ENCODE peak calls at places on chromosomes 13 and 19, in eight cellular contexts. One of them, this sample, is unnamed.
A peak's percentile ranks its signal among the peaks of the same experiment; 100 is the strongest.

GRCh38 chr13:105569816-105570215 is 965.6 kb downstream of the EFNB2 start:
- DNase-seq in fibroblast of mammary gland: no peak
- DNase-seq in neural crest cell: no peak
- DNase-seq in CD4-positive, alpha-beta T cell: no peak
- DNase-seq in AG09309: no peak
- DNase-seq in cardiac fibroblast: no peak
- DNase-seq in adrenal gland: no peak
- DNase-seq in heart left ventricle: no peak
- DNase-seq in this sample: no peak

GRCh38 chr13:79692846-79693245 is 211.9 kb downstream of the NDFIP2 start:
- DNase-seq in heart left ventricle: no peak
- DNase-seq in neural crest cell: no peak
- DNase-seq in CD4-positive, alpha-beta T cell: no peak
- DNase-seq in adrenal gland: no peak
- DNase-seq in AG09309: no peak
- DNase-seq in fibroblast of mammary gland: peak; percentile 26
- DNase-seq in cardiac fibroblast: peak; percentile 43
- DNase-seq in this sample: no peak

GRCh38 chr13:27339299-27339698 is 68.7 kb downstream of the RASL11A start:
- DNase-seq in fibroblast of mammary gland: peak; percentile 54
- DNase-seq in neural crest cell: peak; percentile 23
- DNase-seq in AG09309: no peak
- DNase-seq in cardiac fibroblast: peak; percentile 59
- DNase-seq in CD4-positive, alpha-beta T cell: peak; percentile 34
- DNase-seq in heart left ventricle: no peak
- DNase-seq in adrenal gland: no peak
- DNase-seq in this sample: no peak

GRCh38 chr19:58409010-58409790 is 751 bp downstream of the ZNF584 start:
- DNase-seq in CD4-positive, alpha-beta T cell: no peak
- DNase-seq in fibroblast of mammary gland: peak; percentile 35
- DNase-seq in heart left ventricle: no peak
- DNase-seq in AG09309: no peak
- DNase-seq in cardiac fibroblast: no peak
- DNase-seq in adrenal gland: peak; percentile 42
- DNase-seq in neural crest cell: no peak
- DNase-seq in this sample: peak; percentile 73

GRCh38 chr13:106418556-106418955 is 116.9 kb downstream of the EFNB2 start:
- DNase-seq in adrenal gland: no peak
- DNase-seq in AG09309: peak; percentile 91
- DNase-seq in cardiac fibroblast: peak; percentile 28
- DNase-seq in fibroblast of mammary gland: peak; percentile 97
- DNase-seq in CD4-positive, alpha-beta T cell: no peak
- DNase-seq in heart left ventricle: no peak
- DNase-seq in neural crest cell: no peak
- DNase-seq in this sample: no peak

GRCh38 chr13:62194371-62194770 is 778.7 kb upstream of the PCDH20 start:
- DNase-seq in neural crest cell: no peak
- DNase-seq in cardiac fibroblast: no peak
- DNase-seq in AG09309: no peak
- DNase-seq in CD4-positive, alpha-beta T cell: no peak
- DNase-seq in fibroblast of mammary gland: no peak
- DNase-seq in heart left ventricle: no peak
- DNase-seq in adrenal gland: no peak
- DNase-seq in this sample: no peak

GRCh38 chr19:30314056-30314804 is 58.0 kb upstream of the ZNF536 start:
- DNase-seq in AG09309: no peak
- DNase-seq in cardiac fibroblast: no peak
- DNase-seq in neural crest cell: no peak
- DNase-seq in CD4-positive, alpha-beta T cell: no peak
- DNase-seq in adrenal gland: no peak
- DNase-seq in heart left ventricle: no peak
- DNase-seq in fibroblast of mammary gland: no peak
- DNase-seq in this sample: no peak

GRCh38 chr13:94248454-94249233 is 230.8 kb downstream of the DCT start:
- DNase-seq in AG09309: peak; percentile 7
- DNase-seq in neural crest cell: no peak
- DNase-seq in adrenal gland: no peak
- DNase-seq in fibroblast of mammary gland: peak; percentile 48
- DNase-seq in heart left ventricle: no peak
- DNase-seq in cardiac fibroblast: peak; percentile 17
- DNase-seq in CD4-positive, alpha-beta T cell: no peak
- DNase-seq in this sample: no peak

GRCh38 chr13:106372199-106373160 is 163.0 kb downstream of the EFNB2 start:
- DNase-seq in heart left ventricle: no peak
- DNase-seq in neural crest cell: no peak
- DNase-seq in adrenal gland: no peak
- DNase-seq in cardiac fibroblast: peak; percentile 48
- DNase-seq in fibroblast of mammary gland: peak; percentile 58
- DNase-seq in AG09309: peak; percentile 76
- DNase-seq in CD4-positive, alpha-beta T cell: no peak
- DNase-seq in this sample: no peak

GRCh38 chr13:112496166-112496565 is 91.8 kb downstream of the TUBGCP3 start:
- DNase-seq in fibroblast of mammary gland: no peak
- DNase-seq in adrenal gland: no peak
- DNase-seq in neural crest cell: no peak
- DNase-seq in CD4-positive, alpha-beta T cell: no peak
- DNase-seq in AG09309: no peak
- DNase-seq in cardiac fibroblast: no peak
- DNase-seq in heart left ventricle: no peak
- DNase-seq in this sample: no peak

GRCh38 chr13:37058801-37059135 is 720 bp downstream of the SUPT20H start:
- DNase-seq in CD4-positive, alpha-beta T cell: peak; percentile 22
- DNase-seq in adrenal gland: peak; percentile 32
- DNase-seq in heart left ventricle: no peak
- DNase-seq in AG09309: no peak
- DNase-seq in neural crest cell: no peak
- DNase-seq in cardiac fibroblast: no peak
- DNase-seq in fibroblast of mammary gland: no peak
- DNase-seq in this sample: no peak

GRCh38 chr19:44587863-44588752 is 25.3 kb upstream of the IGSF23 start:
- DNase-seq in AG09309: peak; percentile 90
- DNase-seq in cardiac fibroblast: peak; percentile 90
- DNase-seq in heart left ventricle: no peak
- DNase-seq in adrenal gland: no peak
- DNase-seq in neural crest cell: no peak
- DNase-seq in fibroblast of mammary gland: peak; percentile 85
- DNase-seq in CD4-positive, alpha-beta T cell: no peak
- DNase-seq in this sample: no peak

GRCh38 chr13:23344923-23345322 is 88.6 kb downstream of the SACS start:
- DNase-seq in AG09309: no peak
- DNase-seq in heart left ventricle: no peak
- DNase-seq in fibroblast of mammary gland: no peak
- DNase-seq in neural crest cell: no peak
- DNase-seq in cardiac fibroblast: no peak
- DNase-seq in adrenal gland: no peak
- DNase-seq in CD4-positive, alpha-beta T cell: no peak
- DNase-seq in this sample: no peak

GRCh38 chr19:42555317-42555716 is 27.0 kb upstream of the CEACAM1 start:
- DNase-seq in adrenal gland: no peak
- DNase-seq in CD4-positive, alpha-beta T cell: no peak
- DNase-seq in AG09309: no peak
- DNase-seq in heart left ventricle: no peak
- DNase-seq in neural crest cell: no peak
- DNase-seq in cardiac fibroblast: no peak
- DNase-seq in fibroblast of mammary gland: no peak
- DNase-seq in this sample: no peak

GRCh38 chr19:45391346-45391745 is 13.5 kb downstream of the PPP1R13L start:
- DNase-seq in CD4-positive, alpha-beta T cell: no peak
- DNase-seq in heart left ventricle: no peak
- DNase-seq in cardiac fibroblast: peak; percentile 32
- DNase-seq in AG09309: no peak
- DNase-seq in adrenal gland: no peak
- DNase-seq in neural crest cell: no peak
- DNase-seq in fibroblast of mammary gland: peak; percentile 29
- DNase-seq in this sample: no peak

GRCh38 chr19:16013851-16014840 is 62.1 kb upstream of the TPM4 start:
- DNase-seq in neural crest cell: no peak
- DNase-seq in adrenal gland: no peak
- DNase-seq in fibroblast of mammary gland: no peak
- DNase-seq in cardiac fibroblast: no peak
- DNase-seq in heart left ventricle: no peak
- DNase-seq in AG09309: no peak
- DNase-seq in CD4-positive, alpha-beta T cell: no peak
- DNase-seq in this sample: no peak

GRCh38 chr13:80012281-80012680 is 328.6 kb downstream of the SPRY2 start:
- DNase-seq in fibroblast of mammary gland: peak; percentile 55
- DNase-seq in CD4-positive, alpha-beta T cell: no peak
- DNase-seq in neural crest cell: no peak
- DNase-seq in adrenal gland: no peak
- DNase-seq in cardiac fibroblast: peak; percentile 31
- DNase-seq in heart left ventricle: no peak
- DNase-seq in AG09309: no peak
- DNase-seq in this sample: no peak

GRCh38 chr19:11380653-11381534 is 3.2 kb downstream of the EPOR start:
- DNase-seq in fibroblast of mammary gland: peak; percentile 93
- DNase-seq in neural crest cell: peak; percentile 87
- DNase-seq in CD4-positive, alpha-beta T cell: peak; percentile 97
- DNase-seq in heart left ventricle: peak; percentile 95
- DNase-seq in adrenal gland: peak; percentile 97
- DNase-seq in AG09309: peak; percentile 72
- DNase-seq in cardiac fibroblast: peak; percentile 97
- DNase-seq in this sample: peak; percentile 95

GRCh38 chr19:35977446-35978222 is 17.4 kb upstream of the SDHAF1 start:
- DNase-seq in neural crest cell: no peak
- DNase-seq in CD4-positive, alpha-beta T cell: no peak
- DNase-seq in fibroblast of mammary gland: no peak
- DNase-seq in heart left ventricle: no peak
- DNase-seq in adrenal gland: no peak
- DNase-seq in AG09309: no peak
- DNase-seq in cardiac fibroblast: no peak
- DNase-seq in this sample: no peak
- TF ChIP-seq CTCF in neural crest cell: peak; percentile 22
- TF ChIP-seq CTCF in CD4-positive, alpha-beta T cell: no peak
- TF ChIP-seq CTCF in fibroblast of mammary gland: peak; percentile 12
- TF ChIP-seq CTCF in heart left ventricle: no peak
- TF ChIP-seq CTCF in adrenal gland: no peak
- TF ChIP-seq CTCF in AG09309: no peak
- TF ChIP-seq CTCF in cardiac fibroblast: no peak
- TF ChIP-seq CTCF in this sample: no peak

DNA sequence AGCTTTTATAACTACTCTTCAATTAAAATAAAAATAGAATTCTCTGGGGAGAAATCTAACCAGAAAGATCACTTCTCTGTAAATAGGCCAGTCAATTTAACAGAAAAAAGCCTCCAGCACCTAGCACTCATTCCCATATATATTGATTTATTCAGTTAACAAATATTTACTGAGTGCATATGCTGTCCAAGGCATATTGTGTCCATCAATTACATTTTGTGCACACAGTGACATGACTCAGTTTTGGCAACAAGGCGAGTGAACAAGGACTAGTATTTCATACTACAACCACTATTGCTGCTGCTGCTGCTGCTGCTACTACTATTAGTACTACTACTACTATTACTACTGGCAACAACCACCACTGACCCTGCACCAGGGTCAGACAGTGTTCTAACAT is 307.0 kb downstream of the RFC3 start:
- DNase-seq in adrenal gland: no peak
- DNase-seq in cardiac fibroblast: no peak
- DNase-seq in neural crest cell: no peak
- DNase-seq in CD4-positive, alpha-beta T cell: no peak
- DNase-seq in fibroblast of mammary gland: no peak
- DNase-seq in heart left ventricle: no peak
- DNase-seq in AG09309: no peak
- DNase-seq in this sample: no peak
- TF ChIP-seq CTCF in adrenal gland: no peak
- TF ChIP-seq CTCF in cardiac fibroblast: no peak
- TF ChIP-seq CTCF in neural crest cell: no peak
- TF ChIP-seq CTCF in CD4-positive, alpha-beta T cell: no peak
- TF ChIP-seq CTCF in fibroblast of mammary gland: no peak
- TF ChIP-seq CTCF in heart left ventricle: no peak
- TF ChIP-seq CTCF in AG09309: no peak
- TF ChIP-seq CTCF in this sample: no peak

DNA sequence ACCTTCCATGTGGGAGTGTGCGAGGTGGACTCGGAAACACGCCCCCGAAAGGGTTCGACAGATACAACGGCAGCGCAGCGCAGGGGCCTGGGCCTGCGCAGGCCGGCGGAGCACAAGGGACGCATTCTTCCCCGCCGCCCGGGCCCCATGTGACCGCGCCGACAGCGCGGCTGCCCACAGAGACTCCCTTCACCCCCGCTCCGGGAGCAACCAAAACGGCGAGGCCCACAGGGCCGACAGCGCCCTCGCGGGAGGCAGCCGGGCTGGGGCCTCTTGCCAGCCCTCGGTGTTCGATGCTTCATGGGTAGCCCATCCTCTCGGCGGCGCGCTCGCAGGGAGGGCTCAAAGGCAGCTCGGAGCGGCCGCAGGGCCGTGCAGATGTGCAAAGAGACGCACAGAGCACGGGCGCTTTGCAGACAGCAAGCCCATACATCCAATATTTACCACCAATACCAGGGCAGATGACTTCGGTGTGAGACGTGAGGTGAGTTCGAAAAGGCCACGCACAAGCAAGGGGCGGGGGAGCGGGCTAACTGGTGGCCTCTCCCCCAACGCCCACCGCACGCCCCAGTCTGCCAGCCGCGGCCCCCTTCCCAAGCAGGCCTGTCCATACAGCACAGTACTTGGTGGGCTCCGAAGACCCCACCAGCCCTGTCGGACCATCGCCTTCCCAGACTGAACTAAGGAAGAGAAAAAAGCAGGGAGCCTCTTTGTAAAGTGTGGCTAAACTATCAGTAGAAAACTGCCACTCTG is 89.9 kb downstream of the CRYL1 start:
- DNase-seq in adrenal gland: no peak
- DNase-seq in fibroblast of mammary gland: no peak
- DNase-seq in CD4-positive, alpha-beta T cell: no peak
- DNase-seq in AG09309: no peak
- DNase-seq in cardiac fibroblast: no peak
- DNase-seq in heart left ventricle: no peak
- DNase-seq in neural crest cell: no peak
- DNase-seq in this sample: no peak
- TF ChIP-seq CTCF in adrenal gland: no peak
- TF ChIP-seq CTCF in fibroblast of mammary gland: no peak
- TF ChIP-seq CTCF in CD4-positive, alpha-beta T cell: no peak
- TF ChIP-seq CTCF in AG09309: no peak
- TF ChIP-seq CTCF in cardiac fibroblast: no peak
- TF ChIP-seq CTCF in heart left ventricle: no peak
- TF ChIP-seq CTCF in neural crest cell: no peak
- TF ChIP-seq CTCF in this sample: no peak

DNA sequence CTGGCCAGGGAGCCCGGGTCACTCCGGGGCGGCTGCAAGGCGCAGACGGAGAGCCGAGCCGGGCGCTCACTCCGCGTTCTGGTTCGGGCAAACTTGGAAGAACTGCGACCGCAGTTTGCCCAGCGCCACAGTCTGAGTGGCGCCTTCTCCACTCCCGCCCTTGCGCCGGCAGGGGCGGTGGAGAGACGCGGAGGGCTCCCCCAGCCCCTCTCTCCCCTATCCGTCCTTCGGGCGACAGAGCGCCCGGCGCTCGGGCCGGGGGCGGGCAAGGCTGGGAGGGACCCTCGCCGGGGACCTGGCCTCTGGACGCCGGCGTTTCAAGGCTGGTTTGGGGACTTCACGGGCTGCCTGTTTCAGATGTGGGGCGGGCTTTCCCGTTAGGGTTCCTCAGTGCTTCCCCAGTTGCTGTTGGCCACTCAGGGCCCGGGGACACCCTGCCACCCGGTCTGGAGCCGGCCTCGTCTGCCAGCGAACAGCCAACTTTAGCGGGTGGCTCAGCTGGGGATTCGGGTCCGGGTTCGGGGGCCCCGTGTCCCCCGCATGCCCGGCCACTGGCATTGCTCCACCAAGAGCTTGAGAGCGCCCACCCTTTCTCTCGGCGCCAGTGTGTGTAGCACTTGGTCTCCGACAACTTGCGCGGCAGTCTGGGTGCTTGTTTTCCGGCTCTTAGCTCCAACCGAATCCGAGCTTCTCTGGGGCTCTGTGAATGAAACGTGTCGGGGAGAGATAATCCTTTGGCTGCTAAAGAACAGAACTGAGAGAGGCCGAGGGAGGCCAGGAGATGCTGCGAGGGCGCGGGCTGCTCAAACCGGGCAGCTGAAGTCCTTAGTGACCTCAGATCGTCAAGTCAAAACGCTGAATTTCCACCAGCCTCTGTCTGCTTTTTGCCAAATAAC is 1.5 kb downstream of the GPC6 start:
- DNase-seq in neural crest cell: peak; percentile 67
- DNase-seq in CD4-positive, alpha-beta T cell: no peak
- DNase-seq in adrenal gland: peak; percentile 40
- DNase-seq in cardiac fibroblast: peak; percentile 77
- DNase-seq in fibroblast of mammary gland: peak; percentile 85
- DNase-seq in AG09309: peak; percentile 63
- DNase-seq in heart left ventricle: peak; percentile 48
- DNase-seq in this sample: peak; percentile 72
- TF ChIP-seq CTCF in neural crest cell: peak; percentile 73
- TF ChIP-seq CTCF in CD4-positive, alpha-beta T cell: no peak
- TF ChIP-seq CTCF in adrenal gland: peak; percentile 21
- TF ChIP-seq CTCF in cardiac fibroblast: peak; percentile 42
- TF ChIP-seq CTCF in fibroblast of mammary gland: peak; percentile 47
- TF ChIP-seq CTCF in AG09309: peak; percentile 72
- TF ChIP-seq CTCF in heart left ventricle: peak; percentile 38
- TF ChIP-seq CTCF in this sample: peak; percentile 33

This sample was measured in upper lobe of right lung.